ENCODE peak calls at places on chromosomes 5 and 9, in seven cellular contexts. One of them, this sample, is unnamed.

GRCh38 chr5:112684737-112685136 is 52.9 kb upstream of the APC start:
- DNase-seq in Panc1: no peak
- DNase-seq in CD8-positive, alpha-beta T cell: no peak
- DNase-seq in esophagus muscularis mucosa: no peak
- DNase-seq in right lobe of liver: no peak
- DNase-seq in effector memory CD4-positive, alpha-beta T cell: no peak
- DNase-seq in IMR-90: peak; percentile 74
- DNase-seq in this sample: no peak

GRCh38 chr9:135616621-135617537 is 22.5 kb downstream of the GLT6D1 start:
- DNase-seq in right lobe of liver: no peak
- DNase-seq in esophagus muscularis mucosa: peak; percentile 87
- DNase-seq in IMR-90: no peak
- DNase-seq in effector memory CD4-positive, alpha-beta T cell: no peak
- DNase-seq in CD8-positive, alpha-beta T cell: no peak
- DNase-seq in Panc1: no peak
- DNase-seq in this sample: no peak

GRCh38 chr5:96096724-96097123 is 135.1 kb upstream of the ELL2 start:
- DNase-seq in esophagus muscularis mucosa: no peak
- DNase-seq in Panc1: no peak
- DNase-seq in effector memory CD4-positive, alpha-beta T cell: no peak
- DNase-seq in right lobe of liver: no peak
- DNase-seq in IMR-90: no peak
- DNase-seq in CD8-positive, alpha-beta T cell: no peak
- DNase-seq in this sample: no peak

GRCh38 chr5:151212361-151212899 is 11.5 kb downstream of the CCDC69 start:
- DNase-seq in Panc1: no peak
- DNase-seq in CD8-positive, alpha-beta T cell: peak; percentile 46
- DNase-seq in right lobe of liver: no peak
- DNase-seq in effector memory CD4-positive, alpha-beta T cell: no peak
- DNase-seq in IMR-90: no peak
- DNase-seq in esophagus muscularis mucosa: no peak
- DNase-seq in this sample: peak; percentile 18

GRCh38 chr9:91308144-91308543 is 53.6 kb downstream of the AUH start:
- DNase-seq in esophagus muscularis mucosa: no peak
- DNase-seq in effector memory CD4-positive, alpha-beta T cell: no peak
- DNase-seq in CD8-positive, alpha-beta T cell: no peak
- DNase-seq in IMR-90: no peak
- DNase-seq in right lobe of liver: no peak
- DNase-seq in Panc1: no peak
- DNase-seq in this sample: no peak

GRCh38 chr9:34237836-34238235 is 59.0 kb downstream of the UBAP1 start:
- DNase-seq in right lobe of liver: no peak
- DNase-seq in Panc1: no peak
- DNase-seq in esophagus muscularis mucosa: no peak
- DNase-seq in effector memory CD4-positive, alpha-beta T cell: no peak
- DNase-seq in CD8-positive, alpha-beta T cell: no peak
- DNase-seq in IMR-90: no peak
- DNase-seq in this sample: no peak

GRCh38 chr9:5571629-5572232 is 57.2 kb upstream of the RIC1 start:
- DNase-seq in IMR-90: no peak
- DNase-seq in CD8-positive, alpha-beta T cell: no peak
- DNase-seq in effector memory CD4-positive, alpha-beta T cell: no peak
- DNase-seq in Panc1: no peak
- DNase-seq in right lobe of liver: no peak
- DNase-seq in esophagus muscularis mucosa: no peak
- DNase-seq in this sample: no peak

GRCh38 chr5:174678107-174678506 is 46.3 kb upstream of the MSX2 start:
- DNase-seq in esophagus muscularis mucosa: no peak
- DNase-seq in CD8-positive, alpha-beta T cell: no peak
- DNase-seq in effector memory CD4-positive, alpha-beta T cell: no peak
- DNase-seq in IMR-90: no peak
- DNase-seq in right lobe of liver: no peak
- DNase-seq in Panc1: no peak
- DNase-seq in this sample: no peak

GRCh38 chr9:21454149-21454548 is 13.9 kb downstream of the IFNA1 start:
- DNase-seq in esophagus muscularis mucosa: no peak
- DNase-seq in right lobe of liver: no peak
- DNase-seq in CD8-positive, alpha-beta T cell: no peak
- DNase-seq in Panc1: no peak
- DNase-seq in IMR-90: peak; percentile 51
- DNase-seq in effector memory CD4-positive, alpha-beta T cell: no peak
- DNase-seq in this sample: no peak

GRCh38 chr5:67334383-67334782 is 137.8 kb upstream of the CD180 start:
- DNase-seq in effector memory CD4-positive, alpha-beta T cell: no peak
- DNase-seq in IMR-90: no peak
- DNase-seq in esophagus muscularis mucosa: no peak
- DNase-seq in Panc1: no peak
- DNase-seq in right lobe of liver: no peak
- DNase-seq in CD8-positive, alpha-beta T cell: no peak
- DNase-seq in this sample: no peak

GRCh38 chr5:124706729-124707361 is 39.6 kb downstream of the ZNF608 start:
- DNase-seq in CD8-positive, alpha-beta T cell: no peak
- DNase-seq in Panc1: no peak
- DNase-seq in right lobe of liver: no peak
- DNase-seq in IMR-90: peak; percentile 58
- DNase-seq in effector memory CD4-positive, alpha-beta T cell: no peak
- DNase-seq in esophagus muscularis mucosa: no peak
- DNase-seq in this sample: peak; percentile 42

GRCh38 chr9:132887181-132888120 is 8.8 kb downstream of the SPACA9 start:
- DNase-seq in effector memory CD4-positive, alpha-beta T cell: no peak
- DNase-seq in CD8-positive, alpha-beta T cell: no peak
- DNase-seq in Panc1: no peak
- DNase-seq in esophagus muscularis mucosa: no peak
- DNase-seq in right lobe of liver: no peak
- DNase-seq in IMR-90: no peak
- DNase-seq in this sample: no peak

GRCh38 chr5:37723147-37723961 is 116.5 kb downstream of the GDNF start:
- DNase-seq in IMR-90: no peak
- DNase-seq in effector memory CD4-positive, alpha-beta T cell: no peak
- DNase-seq in esophagus muscularis mucosa: no peak
- DNase-seq in Panc1: no peak
- DNase-seq in CD8-positive, alpha-beta T cell: no peak
- DNase-seq in right lobe of liver: no peak
- DNase-seq in this sample: no peak

GRCh38 chr5:147558131-147558730 is 48.4 kb upstream of the DPYSL3 start:
- DNase-seq in esophagus muscularis mucosa: no peak
- DNase-seq in CD8-positive, alpha-beta T cell: no peak
- DNase-seq in IMR-90: peak; percentile 28
- DNase-seq in effector memory CD4-positive, alpha-beta T cell: no peak
- DNase-seq in Panc1: no peak
- DNase-seq in right lobe of liver: no peak
- DNase-seq in this sample: no peak

GRCh38 chr5:154493274-154493673 is 15.2 kb upstream of the HAND1 start:
- DNase-seq in effector memory CD4-positive, alpha-beta T cell: no peak
- DNase-seq in IMR-90: no peak
- DNase-seq in esophagus muscularis mucosa: no peak
- DNase-seq in Panc1: no peak
- DNase-seq in CD8-positive, alpha-beta T cell: no peak
- DNase-seq in right lobe of liver: no peak
- DNase-seq in this sample: no peak

GRCh38 chr9:131696163-131696439 is 43.8 kb downstream of the RAPGEF1 start:
- DNase-seq in esophagus muscularis mucosa: no peak
- DNase-seq in right lobe of liver: no peak
- DNase-seq in CD8-positive, alpha-beta T cell: no peak
- DNase-seq in IMR-90: no peak
- DNase-seq in effector memory CD4-positive, alpha-beta T cell: no peak
- DNase-seq in Panc1: no peak
- DNase-seq in this sample: no peak

GRCh38 chr9:131693163-131693562 is 46.7 kb downstream of the RAPGEF1 start:
- DNase-seq in esophagus muscularis mucosa: no peak
- DNase-seq in right lobe of liver: no peak
- DNase-seq in CD8-positive, alpha-beta T cell: no peak
- DNase-seq in Panc1: no peak
- DNase-seq in IMR-90: no peak
- DNase-seq in effector memory CD4-positive, alpha-beta T cell: no peak
- DNase-seq in this sample: no peak

GRCh38 chr9:131697097-131697496 is 42.8 kb downstream of the RAPGEF1 start:
- DNase-seq in Panc1: no peak
- DNase-seq in right lobe of liver: no peak
- DNase-seq in esophagus muscularis mucosa: no peak
- DNase-seq in CD8-positive, alpha-beta T cell: no peak
- DNase-seq in effector memory CD4-positive, alpha-beta T cell: no peak
- DNase-seq in IMR-90: peak; percentile 61
- DNase-seq in this sample: no peak

GRCh38 chr9:131693651-131694597 is 46.0 kb downstream of the RAPGEF1 start:
- DNase-seq in esophagus muscularis mucosa: no peak
- DNase-seq in right lobe of liver: no peak
- DNase-seq in Panc1: no peak
- DNase-seq in IMR-90: no peak
- DNase-seq in CD8-positive, alpha-beta T cell: no peak
- DNase-seq in effector memory CD4-positive, alpha-beta T cell: no peak
- DNase-seq in this sample: no peak

DNA sequence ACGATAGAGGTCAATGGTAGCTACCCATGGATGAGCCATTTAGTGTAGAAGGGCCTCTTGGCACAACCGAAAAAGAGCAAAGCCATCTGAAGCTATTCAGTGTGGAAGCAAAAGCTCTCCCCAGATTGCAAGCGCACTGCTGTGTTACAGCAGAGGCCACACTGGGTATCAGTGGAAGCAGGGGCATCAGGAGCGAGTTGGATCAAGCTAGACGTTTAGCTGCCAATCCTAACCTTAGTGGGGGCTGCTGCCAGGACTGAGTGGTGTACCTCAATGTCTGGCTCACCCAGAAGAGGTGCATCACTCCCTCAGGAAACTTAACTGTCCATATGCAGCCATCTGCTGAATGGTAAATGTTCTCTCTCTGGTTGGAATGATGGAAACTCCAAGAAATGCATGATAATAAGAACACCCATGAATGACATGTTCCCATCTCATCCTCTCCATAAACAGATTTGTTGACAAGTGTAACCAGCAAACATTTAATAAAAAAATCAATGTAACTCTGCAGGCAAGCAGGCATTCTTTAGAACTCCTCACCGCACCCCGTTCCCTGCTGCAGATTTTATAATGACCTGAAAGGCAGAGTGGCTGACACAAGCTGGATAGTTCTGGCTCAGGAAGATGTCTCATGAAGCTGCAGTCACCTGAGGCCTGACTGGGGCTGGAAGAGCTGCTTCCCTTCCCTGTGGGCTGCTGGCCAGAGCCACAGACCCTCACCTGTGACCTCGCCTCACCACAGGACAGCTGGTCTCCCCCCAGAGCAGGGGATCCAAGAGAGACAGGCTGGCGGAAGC is 44.3 kb downstream of the RAPGEF1 start:
- DNase-seq in effector memory CD4-positive, alpha-beta T cell: no peak
- DNase-seq in IMR-90: no peak
- DNase-seq in CD8-positive, alpha-beta T cell: no peak
- DNase-seq in right lobe of liver: no peak
- DNase-seq in esophagus muscularis mucosa: no peak
- DNase-seq in Panc1: no peak
- DNase-seq in this sample: no peak
- H3K4me1 ChIP-seq in effector memory CD4-positive, alpha-beta T cell: peaks cover 39% of the 10 kb centered on the region
- H3K4me1 ChIP-seq in IMR-90: peaks cover 20% of the 10 kb centered on the region
- H3K4me1 ChIP-seq in CD8-positive, alpha-beta T cell: peaks cover 50% of the 10 kb centered on the region
- H3K4me1 ChIP-seq in right lobe of liver: peaks cover 50% of the 10 kb centered on the region
- H3K4me1 ChIP-seq in esophagus muscularis mucosa: peaks cover 70% of the 10 kb centered on the region
- H3K4me1 ChIP-seq in Panc1: peaks cover 21% of the 10 kb centered on the region
- H3K4me1 ChIP-seq in this sample: peaks cover 33% of the 10 kb centered on the region

GRCh38 chr5:14698495-14698894 is 34.0 kb downstream of the OTULIN start:
- DNase-seq in right lobe of liver: no peak
- DNase-seq in CD8-positive, alpha-beta T cell: no peak
- DNase-seq in Panc1: no peak
- DNase-seq in IMR-90: no peak
- DNase-seq in esophagus muscularis mucosa: no peak
- DNase-seq in effector memory CD4-positive, alpha-beta T cell: no peak
- DNase-seq in this sample: no peak

GRCh38 chr5:14696851-14697250 is 32.3 kb downstream of the OTULIN start:
- DNase-seq in IMR-90: no peak
- DNase-seq in right lobe of liver: no peak
- DNase-seq in esophagus muscularis mucosa: no peak
- DNase-seq in Panc1: no peak
- DNase-seq in effector memory CD4-positive, alpha-beta T cell: no peak
- DNase-seq in CD8-positive, alpha-beta T cell: no peak
- DNase-seq in this sample: no peak

GRCh38 chr5:14695152-14695551 is 30.6 kb downstream of the OTULIN start:
- DNase-seq in esophagus muscularis mucosa: no peak
- DNase-seq in Panc1: no peak
- DNase-seq in right lobe of liver: no peak
- DNase-seq in IMR-90: no peak
- DNase-seq in CD8-positive, alpha-beta T cell: no peak
- DNase-seq in effector memory CD4-positive, alpha-beta T cell: no peak
- DNase-seq in this sample: no peak

GRCh38 chr5:14693070-14693469 is 28.6 kb downstream of the OTULIN start:
- DNase-seq in right lobe of liver: no peak
- DNase-seq in effector memory CD4-positive, alpha-beta T cell: no peak
- DNase-seq in IMR-90: no peak
- DNase-seq in CD8-positive, alpha-beta T cell: no peak
- DNase-seq in Panc1: no peak
- DNase-seq in esophagus muscularis mucosa: no peak
- DNase-seq in this sample: no peak

GRCh38 chr5:14696057-14696456 is 31.5 kb downstream of the OTULIN start:
- DNase-seq in effector memory CD4-positive, alpha-beta T cell: no peak
- DNase-seq in IMR-90: peak; percentile 22
- DNase-seq in CD8-positive, alpha-beta T cell: no peak
- DNase-seq in esophagus muscularis mucosa: no peak
- DNase-seq in Panc1: no peak
- DNase-seq in right lobe of liver: no peak
- DNase-seq in this sample: no peak
- H3K36me3 ChIP-seq in effector memory CD4-positive, alpha-beta T cell: peaks cover 56% of the 10 kb centered on the region
- H3K36me3 ChIP-seq in IMR-90: peaks cover 34% of the 10 kb centered on the region
- H3K36me3 ChIP-seq in CD8-positive, alpha-beta T cell: peaks cover 24% of the 10 kb centered on the region
- H3K36me3 ChIP-seq in esophagus muscularis mucosa: peaks cover 33% of the 10 kb centered on the region
- H3K36me3 ChIP-seq in Panc1: peaks cover 13% of the 10 kb centered on the region
- H3K36me3 ChIP-seq in right lobe of liver: peaks cover 3% of the 10 kb centered on the region
- H3K36me3 ChIP-seq in this sample: peaks cover 35% of the 10 kb centered on the region

GRCh38 chr9:79672891-79673290 is 101.1 kb downstream of the TLE4 start:
- DNase-seq in esophagus muscularis mucosa: no peak
- DNase-seq in effector memory CD4-positive, alpha-beta T cell: no peak
- DNase-seq in IMR-90: no peak
- DNase-seq in right lobe of liver: no peak
- DNase-seq in CD8-positive, alpha-beta T cell: no peak
- DNase-seq in Panc1: no peak
- DNase-seq in this sample: no peak
- H3K4me1 ChIP-seq in esophagus muscularis mucosa: peaks cover 16% of the 10 kb centered on the region
- H3K4me1 ChIP-seq in effector memory CD4-positive, alpha-beta T cell: peaks cover 4% of the 10 kb centered on the region
- H3K4me1 ChIP-seq in IMR-90: peaks cover 10% of the 10 kb centered on the region
- H3K4me1 ChIP-seq in right lobe of liver: peaks cover 11% of the 10 kb centered on the region
- H3K4me1 ChIP-seq in CD8-positive, alpha-beta T cell: peaks cover 12% of the 10 kb centered on the region
- H3K4me1 ChIP-seq in Panc1: no peaks in the 10 kb centered on the region
- H3K4me1 ChIP-seq in this sample: peaks cover 10% of the 10 kb centered on the region

DNA sequence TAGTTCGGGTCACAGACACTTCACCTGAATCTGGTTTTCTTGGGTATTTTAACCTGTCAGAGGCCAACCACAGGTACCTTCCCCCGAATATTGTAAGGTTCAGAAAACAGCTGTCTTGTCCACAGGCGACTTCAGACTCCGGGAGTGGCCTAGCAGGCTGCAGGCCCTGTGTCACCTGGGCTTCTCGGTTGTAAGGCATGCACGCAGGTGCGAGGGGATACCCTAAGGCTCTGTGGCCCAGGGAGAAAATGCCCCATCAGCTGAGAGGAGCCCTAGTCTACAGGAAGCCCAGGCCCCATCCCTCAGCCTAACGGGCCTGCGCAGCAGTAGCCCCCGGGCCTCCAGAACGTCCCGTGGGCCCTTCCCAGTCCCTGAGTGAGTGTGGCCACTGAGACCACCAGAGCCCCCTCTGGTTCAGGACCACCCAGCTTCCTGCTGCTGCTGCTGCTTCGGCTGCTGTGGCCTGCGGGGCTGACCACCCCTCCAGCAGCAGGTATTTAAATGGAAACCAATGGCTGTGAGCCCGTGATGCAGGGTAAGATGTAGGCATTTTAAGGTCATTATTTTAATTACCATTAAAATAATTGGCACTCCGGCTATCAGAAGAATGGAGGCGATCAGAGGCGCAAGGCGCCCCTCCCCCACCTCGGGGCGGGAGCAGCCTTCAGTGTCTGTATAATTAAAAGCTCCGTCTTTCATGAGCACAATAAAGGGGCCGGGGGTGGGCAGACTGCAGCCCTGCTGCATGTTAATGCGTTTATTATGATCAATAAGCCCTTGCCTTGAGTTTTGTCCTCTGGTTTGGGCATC is 65.4 kb downstream of the PSMB7 start:
- DNase-seq in CD8-positive, alpha-beta T cell: no peak
- DNase-seq in right lobe of liver: no peak
- DNase-seq in esophagus muscularis mucosa: no peak
- DNase-seq in effector memory CD4-positive, alpha-beta T cell: no peak
- DNase-seq in Panc1: no peak
- DNase-seq in IMR-90: no peak
- DNase-seq in this sample: no peak
- H3K36me3 ChIP-seq in CD8-positive, alpha-beta T cell: peaks cover 26% of the 10 kb centered on the region
- H3K36me3 ChIP-seq in right lobe of liver: peaks cover 25% of the 10 kb centered on the region
- H3K36me3 ChIP-seq in esophagus muscularis mucosa: peaks cover 98% of the 10 kb centered on the region
- H3K36me3 ChIP-seq in effector memory CD4-positive, alpha-beta T cell: peaks cover 71% of the 10 kb centered on the region
- H3K36me3 ChIP-seq in Panc1: peaks cover 4% of the 10 kb centered on the region
- H3K36me3 ChIP-seq in IMR-90: peaks cover 90% of the 10 kb centered on the region
- H3K36me3 ChIP-seq in this sample: peaks cover 81% of the 10 kb centered on the region